ENCODE peak calls at places on chromosomes 13 and 19, in four cellular contexts. One of them, this sample, is unnamed.

GRCh38 chr19:35206379-35206778 is 22.2 kb downstream of the FAM187B start:
- DNase-seq in K562: no peak
- DNase-seq in GM12878: peak
- DNase-seq in HL-60: no peak
- DNase-seq in this sample: no peak

GRCh38 chr13:26887594-26887993 is 127.0 kb upstream of the GPR12 start:
- DNase-seq in K562: no peak
- DNase-seq in GM12878: no peak
- DNase-seq in HL-60: no peak
- DNase-seq in this sample: no peak

GRCh38 chr19:41302624-41303351 is 7.2 kb upstream of the CCDC97 start:
- DNase-seq in HL-60: no peak
- DNase-seq in GM12878: peak
- DNase-seq in K562: no peak
- DNase-seq in this sample: peak

GRCh38 chr13:44116562-44117315 is 237.0 kb downstream of the LACC1 start:
- DNase-seq in HL-60: no peak
- DNase-seq in K562: no peak
- DNase-seq in GM12878: no peak
- DNase-seq in this sample: no peak

GRCh38 chr13:64276232-64276631 is 2860.6 kb upstream of the PCDH20 start:
- DNase-seq in HL-60: no peak
- DNase-seq in K562: no peak
- DNase-seq in GM12878: no peak
- DNase-seq in this sample: no peak

GRCh38 chr13:64075543-64076271 is 2660.1 kb upstream of the PCDH20 start:
- DNase-seq in K562: peak
- DNase-seq in GM12878: no peak
- DNase-seq in HL-60: no peak
- DNase-seq in this sample: no peak

GRCh38 chr19:30163663-30164062 is 208.5 kb upstream of the ZNF536 start:
- DNase-seq in K562: no peak
- DNase-seq in HL-60: no peak
- DNase-seq in GM12878: no peak
- DNase-seq in this sample: no peak

GRCh38 chr13:110140099-110140498 is 166.9 kb downstream of the COL4A1 start:
- DNase-seq in GM12878: no peak
- DNase-seq in HL-60: no peak
- DNase-seq in K562: no peak
- DNase-seq in this sample: no peak

GRCh38 chr19:5145521-5146511 is 176.9 kb downstream of the KDM4B start:
- DNase-seq in HL-60: no peak
- DNase-seq in K562: no peak
- DNase-seq in GM12878: no peak
- DNase-seq in this sample: no peak

GRCh38 chr13:50410921-50411712 is 395.9 kb downstream of the KCNRG start:
- DNase-seq in K562: peak
- DNase-seq in GM12878: no peak
- DNase-seq in HL-60: no peak
- DNase-seq in this sample: no peak

GRCh38 chr19:12828494-12828893 is 5.9 kb downstream of the RTBDN start:
- DNase-seq in GM12878: no peak
- DNase-seq in HL-60: no peak
- DNase-seq in K562: peak
- DNase-seq in this sample: no peak

GRCh38 chr19:2362039-2362969 is 2.2 kb downstream of the TMPRSS9 start:
- DNase-seq in HL-60: no peak
- DNase-seq in K562: no peak
- DNase-seq in GM12878: no peak
- DNase-seq in this sample: no peak

DNA sequence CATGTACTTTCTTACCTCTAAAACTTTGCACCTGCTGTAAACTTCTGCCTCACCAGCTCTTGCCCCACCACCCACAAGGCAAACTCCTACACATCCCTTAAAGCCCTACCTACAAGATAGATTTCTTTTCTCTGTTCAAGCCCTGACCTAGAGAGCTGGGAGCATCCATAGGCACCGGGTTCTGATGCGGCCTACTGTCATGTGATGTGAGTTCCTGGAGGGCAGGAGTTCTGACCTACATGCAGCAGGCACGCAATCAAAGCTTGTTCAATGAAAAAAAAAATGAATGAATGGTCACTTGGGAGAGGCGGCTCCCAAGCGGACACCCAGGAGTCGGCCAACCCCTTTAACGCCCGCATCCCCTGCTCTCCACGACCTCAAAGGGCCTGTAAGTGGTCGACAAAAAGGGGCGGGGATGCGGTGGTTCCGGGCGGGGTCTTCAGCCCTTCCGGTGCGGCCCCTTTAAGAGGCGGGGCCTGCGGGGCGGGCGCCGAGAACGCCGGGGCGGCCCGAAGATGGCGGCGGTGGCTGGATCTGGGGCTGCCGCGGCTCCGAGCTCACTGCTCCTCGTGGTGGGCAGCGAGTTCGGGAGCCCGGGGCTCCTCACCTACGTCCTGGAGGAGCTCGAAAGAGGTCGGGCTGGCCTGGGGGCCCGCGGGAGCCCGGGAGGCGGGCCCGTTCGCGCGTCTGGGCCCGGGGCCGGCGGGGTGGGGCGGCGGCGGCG is at the start of gene MAP1S:
- DNase-seq in HL-60: peak
- DNase-seq in K562: peak
- DNase-seq in GM12878: no peak
- DNase-seq in this sample: peak
- TF ChIP-seq POLR2AphosphoS5 in HL-60: peak
- TF ChIP-seq POLR2AphosphoS5 in K562: peak
- TF ChIP-seq POLR2AphosphoS5 in GM12878: peak
- TF ChIP-seq POLR2AphosphoS5 in this sample: peak

GRCh38 chr13:49304763-49305695 is 57.3 kb downstream of the CDADC1 start:
- DNase-seq in GM12878: no peak
- DNase-seq in HL-60: no peak
- DNase-seq in K562: no peak
- DNase-seq in this sample: no peak

GRCh38 chr13:49302222-49302621 is 54.5 kb downstream of the CDADC1 start:
- DNase-seq in HL-60: no peak
- DNase-seq in K562: no peak
- DNase-seq in GM12878: no peak
- DNase-seq in this sample: no peak

GRCh38 chr13:49302817-49303216 is 55.1 kb downstream of the CDADC1 start:
- DNase-seq in GM12878: no peak
- DNase-seq in K562: no peak
- DNase-seq in HL-60: no peak
- DNase-seq in this sample: no peak

GRCh38 chr13:49304356-49304755 is 56.6 kb downstream of the CDADC1 start:
- DNase-seq in GM12878: no peak
- DNase-seq in K562: no peak
- DNase-seq in HL-60: no peak
- DNase-seq in this sample: no peak

DNA sequence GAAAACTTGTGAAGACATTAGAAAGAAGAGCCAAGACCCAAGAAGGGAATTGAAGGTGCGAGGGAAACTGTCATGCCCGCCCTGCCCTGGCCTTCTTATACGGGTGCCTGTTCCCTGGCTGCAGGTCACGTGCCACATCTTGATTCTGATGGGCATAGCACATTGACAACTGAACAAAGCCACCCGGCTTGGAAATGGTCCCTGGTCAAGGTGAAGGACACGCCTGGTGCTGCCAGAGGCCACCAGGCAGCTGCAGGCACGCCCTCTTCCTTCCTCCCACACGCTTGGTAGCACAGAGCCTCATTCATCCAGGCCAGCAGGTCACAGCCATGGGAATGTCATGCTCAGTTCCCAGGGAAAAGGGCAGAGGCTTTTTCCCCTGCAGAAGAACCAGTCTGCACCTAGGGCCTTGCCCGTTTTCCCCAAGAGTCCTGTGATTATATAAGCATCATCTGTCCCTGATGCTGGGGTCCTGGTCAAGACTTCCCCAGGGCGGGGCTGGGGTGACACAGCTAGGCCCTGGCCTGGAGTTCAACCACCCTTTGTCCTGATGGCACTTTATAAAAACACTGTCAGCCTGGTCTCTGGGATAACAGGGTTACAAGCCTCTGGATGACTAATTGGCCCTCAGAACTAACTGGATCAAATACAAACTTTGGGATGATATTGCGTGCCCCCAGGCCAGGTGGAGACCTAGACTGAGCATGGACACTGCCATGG is 56.0 kb downstream of the CDADC1 start:
- DNase-seq in K562: no peak
- DNase-seq in GM12878: no peak
- DNase-seq in HL-60: no peak
- DNase-seq in this sample: no peak
- TF ChIP-seq SPI1 in K562: no peak
- TF ChIP-seq SPI1 in GM12878: no peak
- TF ChIP-seq SPI1 in HL-60: no peak
- TF ChIP-seq SPI1 in this sample: no peak

GRCh38 chr19:11373166-11373884 is 1.1 kb upstream of the SWSAP1 start:
- DNase-seq in HL-60: no peak
- DNase-seq in K562: no peak
- DNase-seq in GM12878: no peak
- DNase-seq in this sample: no peak
- TF ChIP-seq POLR2AphosphoS5 in HL-60: no peak
- TF ChIP-seq POLR2AphosphoS5 in K562: no peak
- TF ChIP-seq POLR2AphosphoS5 in GM12878: no peak
- TF ChIP-seq POLR2AphosphoS5 in this sample: no peak

DNA sequence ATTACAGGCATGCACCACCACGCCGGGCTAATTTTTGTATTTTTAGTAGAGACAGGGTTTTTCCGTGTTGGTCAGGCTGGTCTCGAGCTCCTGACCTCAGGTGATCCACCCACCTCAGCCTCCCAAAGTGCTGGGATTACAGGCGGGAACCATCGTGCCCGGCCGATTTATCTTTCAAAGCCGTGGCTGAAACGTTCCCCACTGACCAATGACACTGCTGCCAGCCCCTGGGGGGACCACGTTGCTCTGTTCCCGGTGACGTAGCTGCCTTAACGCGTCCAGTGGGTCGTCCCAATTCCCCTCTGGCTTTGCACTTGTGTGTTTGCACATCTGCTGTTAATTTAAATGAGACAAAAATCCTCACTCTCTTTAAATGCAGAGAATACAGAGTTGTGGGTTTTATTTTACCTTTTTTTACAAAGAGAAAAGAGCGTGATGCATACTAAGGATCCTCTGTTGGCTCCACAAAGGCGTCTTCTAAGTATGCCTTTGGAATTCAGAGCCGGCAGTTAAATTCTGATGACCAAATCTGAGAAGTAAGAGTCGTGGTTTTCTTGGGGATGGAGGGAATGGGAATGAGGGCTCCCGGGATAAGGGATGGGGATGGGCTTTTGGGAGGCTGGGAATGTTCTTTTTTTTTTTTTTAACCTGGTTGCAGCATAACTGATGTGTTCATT is 18.5 kb upstream of the LMTK3 start:
- DNase-seq in HL-60: no peak
- DNase-seq in K562: no peak
- DNase-seq in GM12878: no peak
- DNase-seq in this sample: no peak
- TF ChIP-seq SPI1 in HL-60: no peak
- TF ChIP-seq SPI1 in K562: no peak
- TF ChIP-seq SPI1 in GM12878: no peak
- TF ChIP-seq SPI1 in this sample: no peak